ENCODE peak calls at places on chromosomes 12 and 14, in six cellular contexts. A, Z, Y, T, C and O are unnamed samples.

GRCh38 chr14:36518031-36518585 is 1.9 kb downstream of the NKX2-1 start:
- DNase-seq in C (no peak), Z (no peak), T (no peak), Y (no peak), A (peak), O (no peak)

GRCh38 chr12:53124352-53124723 is 21.1 kb downstream of the SOAT2 start:
- DNase-seq in Z (no peak), T (no peak), A (peak), C (no peak), Y (no peak), O (no peak)

GRCh38 chr14:60563113-60563512 is 54.2 kb downstream of the SIX6 start:
- DNase-seq in C (no peak), Z (no peak), T (no peak), A (no peak), Y (no peak), O (no peak)

GRCh38 chr14:61417141-61417540 is 95.8 kb downstream of the PRKCH start:
- DNase-seq in A (no peak), T (no peak), Y (no peak), Z (no peak), C (no peak), O (no peak)

GRCh38 chr14:22339277-22339676 is 249.7 kb downstream of the DAD1 start:
- DNase-seq in T (no peak), A (no peak), Z (peak), C (no peak), Y (peak), O (no peak)

GRCh38 chr12:54022960-54023884 is 5.0 kb upstream of the HOXC6 start:
- DNase-seq in A (no peak), Y (no peak), C (no peak), Z (no peak), T (no peak), O (no peak)

GRCh38 chr12:51270067-51270846 is at the start of gene SMAGP:
- DNase-seq in C (peak), Y (peak), Z (peak), T (no peak), A (peak), O (no peak)

GRCh38 chr12:13211191-13211858 is 14.8 kb downstream of the EMP1 start:
- DNase-seq in Y (no peak), A (no peak), C (no peak), T (no peak), Z (no peak), O (no peak)

GRCh38 chr12:103936679-103937078 is 6.5 kb downstream of the HSP90B1 start:
- DNase-seq in Z (no peak), A (no peak), Y (no peak), C (no peak), T (no peak), O (no peak)

GRCh38 chr14:102690509-102691286 is 86.6 kb upstream of the TRAF3 start:
- DNase-seq in C (no peak), A (no peak), Y (no peak), Z (no peak), T (no peak), O (no peak)

GRCh38 chr12:40802656-40803055 is 110.4 kb downstream of the CNTN1 start:
- DNase-seq in Y (no peak), C (no peak), T (no peak), Z (no peak), A (no peak), O (no peak)